ENCODE peak calls at places on chromosome 15, in ten cellular contexts. B, Q, I, M, A, T, P, N, C and S are unnamed samples.

GRCh38 chr15:84826369-84826823 is 9.2 kb downstream of the ALPK3 start:
- DNase-seq in B (peak), Q (no peak), I (peak), M (peak), A (no peak), T (peak), P (no peak), N (peak), C (no peak), S (no peak)

GRCh38 chr15:62059818-62060115 is 480 bp downstream of the VPS13C start:
- DNase-seq in B (peak), Q (no peak), I (peak), M (peak), A (no peak), T (peak), P (peak), N (peak), C (no peak), S (no peak)

GRCh38 chr15:95958417-95958816 is 372.1 kb upstream of the NR2F2 start:
- DNase-seq in B (no peak), Q (no peak), I (no peak), M (no peak), A (no peak), T (no peak), P (no peak), N (no peak), C (no peak), S (no peak)

GRCh38 chr15:69060041-69060481 is 45.6 kb downstream of the NOX5 start:
- DNase-seq in B (no peak), Q (no peak), I (no peak), M (no peak), A (no peak), T (peak), P (no peak), N (peak), C (no peak), S (no peak)

GRCh38 chr15:85543741-85544155 is 163.3 kb downstream of the AKAP13 start:
- DNase-seq in B (peak), Q (no peak), I (no peak), M (peak), A (no peak), T (peak), P (peak), N (peak), C (no peak), S (no peak)

GRCh38 chr15:89587955-89588354 is 12.7 kb downstream of the TICRR start:
- DNase-seq in B (no peak), Q (no peak), I (peak), M (no peak), A (no peak), T (no peak), P (no peak), N (no peak), C (no peak), S (no peak)

GRCh38 chr15:90002428-90002844 is 1.3 kb downstream of the ZNF710 start:
- DNase-seq in B (peak), Q (no peak), I (peak), M (peak), A (no peak), T (peak), P (no peak), N (no peak), C (no peak), S (no peak)

GRCh38 chr15:74870496-74871213 is 2.5 kb downstream of the SCAMP2 start:
- DNase-seq in B (no peak), Q (no peak), I (no peak), M (no peak), A (no peak), T (no peak), P (no peak), N (no peak), C (no peak), S (no peak)

GRCh38 chr15:75531041-75531450 is 48.1 kb downstream of the PTPN9 start:
- DNase-seq in B (peak), Q (no peak), I (peak), M (no peak), A (peak), T (peak), P (no peak), N (peak), C (no peak), S (no peak)

GRCh38 chr15:87748483-87748882 is 508.1 kb downstream of the NTRK3 start:
- DNase-seq in B (no peak), Q (no peak), I (no peak), M (no peak), A (no peak), T (no peak), P (no peak), N (no peak), C (no peak), S (no peak)

GRCh38 chr15:60840306-60840702 is 361.4 kb upstream of the ICE2 start:
- DNase-seq in B (no peak), Q (peak), I (peak), M (no peak), A (no peak), T (no peak), P (no peak), N (no peak), C (no peak), S (no peak)

GRCh38 chr15:83582386-83582785 is 71.5 kb upstream of the ADAMTSL3 start:
- DNase-seq in B (no peak), Q (no peak), I (no peak), M (no peak), A (no peak), T (no peak), P (no peak), N (no peak), C (no peak), S (no peak)

GRCh38 chr15:42226648-42227047 is 18.5 kb upstream of the VPS39 start:
- DNase-seq in B (no peak), Q (no peak), I (no peak), M (no peak), A (no peak), T (no peak), P (no peak), N (no peak), C (no peak), S (no peak)